ENCODE peak calls at places on chromosome 9, in eight cellular contexts. E is esophagus squamous epithelium; D is Panc1; Y is AG04449; W is A673; L is fibroblast of villous mesenchyme; N is CD8-positive, alpha-beta T cell; Z is foreskin fibroblast. F is an unnamed sample.

GRCh38 chr9:107866912-107867311 is 377.3 kb upstream of the KLF4 start:
- DNase-seq in E (no peak), D (no peak), Y (no peak), W (no peak), L (peak), N (no peak), Z (peak), F (peak)

GRCh38 chr9:21711504-21711903 is 90.9 kb upstream of the MTAP start:
- DNase-seq in E (no peak), D (no peak), Y (no peak), W (peak), L (no peak), N (no peak), Z (peak), F (no peak)

GRCh38 chr9:37471942-37472679 is 6.9 kb upstream of the ZBTB5 start:
- DNase-seq in E (no peak), D (peak), Y (peak), W (peak), L (peak), N (no peak), Z (peak), F (peak)

GRCh38 chr9:74753650-74754049 is 134.1 kb downstream of the TRPM6 start:
- DNase-seq in E (no peak), D (no peak), Y (no peak), W (no peak), L (no peak), N (no peak), Z (no peak), F (no peak)

GRCh38 chr9:116504893-116505480 is 182.1 kb upstream of the TRIM32 start:
- DNase-seq in E (no peak), D (no peak), Y (no peak), W (no peak), L (no peak), N (no peak), Z (no peak), F (no peak)

GRCh38 chr9:98330831-98331230 is 75.4 kb upstream of the TBC1D2 start:
- DNase-seq in E (no peak), D (no peak), Y (no peak), W (no peak), L (peak), N (no peak), Z (peak), F (peak)

GRCh38 chr9:120453792-120454191 is 126.2 kb downstream of the CDK5RAP2 start:
- DNase-seq in E (no peak), D (no peak), Y (no peak), W (no peak), L (no peak), N (no peak), Z (no peak), F (no peak)

GRCh38 chr9:78562021-78562420 is 265.1 kb downstream of the PSAT1 start:
- DNase-seq in E (no peak), D (no peak), Y (no peak), W (no peak), L (no peak), N (no peak), Z (no peak), F (no peak)

GRCh38 chr9:108093773-108094675 is 604.5 kb upstream of the KLF4 start:
- DNase-seq in E (no peak), D (peak), Y (no peak), W (no peak), L (no peak), N (no peak), Z (peak), F (peak)

GRCh38 chr9:13705913-13706312 is 426.4 kb upstream of the MPDZ start:
- DNase-seq in E (no peak), D (no peak), Y (no peak), W (no peak), L (peak), N (no peak), Z (peak), F (peak)

GRCh38 chr9:13705356-13705755 is 425.9 kb upstream of the MPDZ start:
- DNase-seq in E (no peak), D (no peak), Y (no peak), W (no peak), L (peak), N (no peak), Z (peak), F (no peak)

DNA sequence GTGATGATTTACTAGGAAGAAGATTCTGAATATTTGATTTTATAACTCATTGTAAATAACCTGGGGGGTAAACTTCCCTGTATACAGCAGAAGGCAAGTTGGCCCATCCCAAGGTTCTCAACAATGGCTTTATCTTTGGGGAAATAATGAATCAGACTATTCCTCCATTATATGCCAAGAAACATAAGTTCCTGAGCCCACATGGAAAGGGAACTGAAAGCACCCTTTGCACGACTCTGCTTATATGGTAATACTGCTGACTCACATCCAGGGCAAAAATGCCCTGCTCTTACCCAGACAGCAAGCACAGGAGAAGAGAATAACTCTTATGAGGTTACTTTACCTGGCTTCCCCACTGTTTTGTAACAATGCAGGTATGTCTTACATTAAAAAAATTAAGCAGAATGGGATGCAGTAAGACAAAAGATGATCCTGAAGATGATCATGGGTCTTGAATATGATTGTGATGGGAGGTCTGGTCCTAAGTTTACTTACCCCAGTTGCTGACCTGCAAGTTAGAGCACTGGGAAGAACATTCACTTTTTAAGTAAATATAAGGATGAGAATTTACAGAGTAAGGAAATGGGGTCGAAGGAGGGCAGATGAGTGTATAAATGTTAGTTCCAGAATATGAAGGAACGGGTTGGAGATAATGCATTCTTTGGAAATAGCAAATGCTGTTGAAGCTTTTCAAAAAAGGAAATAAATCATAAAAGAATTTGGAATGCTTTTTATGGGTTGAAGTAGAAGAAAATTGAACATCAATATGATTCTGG is 428.3 kb upstream of the MPDZ start:
- DNase-seq in E (no peak), D (no peak), Y (no peak), W (no peak), L (no peak), N (no peak), Z (peak), F (peak)
- H3K4me3 ChIP-seq in E (no peak), D (no peak), Y (no peak), W (no peak), L (no peak), N (no peak), Z (no peak), F (no peak)

GRCh38 chr9:33227013-33227398 is 13.0 kb upstream of the SPINK4 start:
- DNase-seq in E (no peak), D (no peak), Y (no peak), W (no peak), L (no peak), N (no peak), Z (no peak), F (no peak)

GRCh38 chr9:33227741-33228140 is 12.2 kb upstream of the SPINK4 start:
- DNase-seq in E (no peak), D (no peak), Y (no peak), W (no peak), L (no peak), N (no peak), Z (no peak), F (no peak)

GRCh38 chr9:33228606-33229005 is 11.4 kb upstream of the SPINK4 start:
- DNase-seq in E (no peak), D (no peak), Y (no peak), W (no peak), L (no peak), N (no peak), Z (no peak), F (no peak)

GRCh38 chr9:33223696-33224095 is 16.3 kb upstream of the SPINK4 start:
- DNase-seq in E (no peak), D (no peak), Y (no peak), W (no peak), L (no peak), N (no peak), Z (peak), F (no peak)

DNA sequence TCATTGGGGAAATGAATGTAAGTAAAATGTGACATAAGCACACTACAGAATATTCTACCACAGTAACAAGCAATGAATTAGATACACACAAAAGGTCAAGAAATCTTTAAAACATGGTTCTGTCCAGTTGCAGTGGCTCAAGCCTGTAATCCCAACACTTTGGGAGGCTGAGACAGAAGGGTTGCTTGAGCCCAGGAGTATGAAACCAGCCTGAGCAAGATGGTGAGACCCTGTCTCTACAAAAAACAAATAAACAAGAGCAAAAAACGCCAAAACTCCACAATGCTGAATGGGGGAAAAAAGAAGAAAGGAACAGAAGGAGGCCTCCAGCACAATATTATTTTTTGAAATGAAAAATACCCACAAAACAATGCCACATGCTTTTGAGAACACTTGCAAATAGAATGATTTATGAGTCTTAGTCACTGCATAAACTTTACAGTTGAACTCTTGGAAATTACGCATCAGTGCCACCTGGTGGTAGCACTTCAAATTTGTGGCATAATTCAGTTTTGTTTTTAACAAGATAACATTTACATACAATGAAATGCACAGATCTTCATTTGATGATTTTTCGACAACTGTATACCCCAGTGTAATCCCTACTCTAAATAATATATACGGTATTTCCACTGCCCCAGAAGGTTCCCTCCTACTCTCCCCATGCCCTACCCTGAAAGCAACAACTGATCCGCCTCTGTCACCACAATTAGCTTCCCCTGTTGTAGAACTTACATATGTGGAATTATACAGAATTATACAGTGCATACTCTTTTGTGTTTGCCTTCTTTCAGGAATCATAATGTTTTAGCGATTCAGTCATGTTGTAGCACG is 14.4 kb upstream of the SPINK4 start:
- DNase-seq in E (no peak), D (peak), Y (peak), W (peak), L (peak), N (peak), Z (peak), F (peak)
- TF ChIP-seq CTCF in E (peak), D (peak), Y (peak), W (peak), L (peak), N (peak), Z (peak), F (peak)

GRCh38 chr9:90642570-90643539 is at the start of gene DIRAS2:
- DNase-seq in E (no peak), D (no peak), Y (no peak), W (peak), L (peak), N (no peak), Z (peak), F (peak)

GRCh38 chr9:90645721-90646120 is 3.1 kb upstream of the DIRAS2 start:
- DNase-seq in E (no peak), D (no peak), Y (no peak), W (no peak), L (no peak), N (no peak), Z (no peak), F (no peak)

GRCh38 chr9:90641868-90642558 is 611 bp downstream of the DIRAS2 start:
- DNase-seq in E (no peak), D (no peak), Y (no peak), W (no peak), L (peak), N (no peak), Z (peak), F (peak)

GRCh38 chr9:90637626-90638025 is 5.0 kb downstream of the DIRAS2 start:
- DNase-seq in E (no peak), D (no peak), Y (no peak), W (no peak), L (no peak), N (no peak), Z (no peak), F (no peak)

DNA sequence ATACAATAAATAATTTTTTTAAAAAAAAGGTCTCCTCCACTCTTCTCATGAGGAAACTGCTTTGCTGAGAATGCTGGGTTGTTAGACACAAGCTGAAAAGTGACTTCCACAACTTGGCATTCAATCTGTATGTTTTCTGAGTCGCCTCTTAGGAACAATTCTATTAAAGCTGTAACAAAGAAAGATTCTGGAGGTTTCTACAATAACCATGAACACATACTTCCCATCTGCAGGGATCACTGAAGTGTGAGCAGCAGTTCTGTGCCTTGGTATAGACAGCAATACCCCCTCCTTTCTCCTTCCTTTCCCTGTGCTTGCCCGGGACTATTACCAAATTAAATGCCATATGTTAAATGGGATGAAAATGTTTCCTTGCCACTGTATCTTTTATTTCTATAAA is 1.5 kb downstream of the DIRAS2 start:
- DNase-seq in E (no peak), D (no peak), Y (no peak), W (no peak), L (no peak), N (no peak), Z (no peak), F (no peak)
- H3K4me3 ChIP-seq in E (no peak), D (no peak), Y (no peak), W (no peak), L (no peak), N (no peak), Z (no peak), F (no peak)

DNA sequence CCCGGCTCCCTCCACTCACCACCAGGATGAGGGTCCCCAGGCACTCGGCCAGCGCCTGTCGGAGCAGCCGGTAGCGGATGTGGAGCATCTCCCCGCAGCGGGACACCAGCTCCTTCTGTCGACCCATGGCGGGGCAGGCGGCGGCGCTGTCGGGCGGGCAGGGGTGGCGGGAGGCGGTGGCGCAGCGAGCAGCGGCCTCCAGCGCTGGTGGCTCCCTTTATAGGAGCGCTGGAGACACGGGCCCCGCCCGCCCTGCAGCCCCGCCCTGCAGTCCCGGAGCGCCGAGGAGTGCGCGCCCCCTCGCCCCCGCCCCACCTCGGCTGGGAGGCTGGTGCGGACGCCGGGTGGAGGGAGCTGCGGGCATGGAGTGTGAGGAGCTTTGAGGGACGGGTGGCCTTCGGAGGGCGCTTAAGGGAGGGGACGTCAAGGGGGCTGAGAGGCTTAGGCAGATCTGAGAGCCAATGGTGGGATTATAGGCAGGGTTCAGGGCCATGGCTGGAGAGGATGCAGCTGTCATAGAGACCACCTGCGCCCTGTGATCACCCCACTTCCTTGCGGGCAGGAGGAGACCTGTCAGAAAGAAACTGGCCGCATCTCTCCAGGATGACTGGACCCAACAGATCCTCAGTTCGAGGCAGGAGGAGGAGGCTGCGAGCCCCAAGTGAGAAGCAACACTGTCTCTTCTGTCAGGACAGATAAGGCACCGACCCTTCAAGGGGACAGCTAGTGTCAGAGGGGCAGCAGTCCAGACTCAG is at the start of gene AQP3:
- DNase-seq in E (no peak), D (no peak), Y (no peak), W (peak), L (peak), N (peak), Z (peak), F (peak)
- TF ChIP-seq CTCF in E (peak), D (no peak), Y (peak), W (peak), L (peak), N (no peak), Z (peak), F (peak)

DNA sequence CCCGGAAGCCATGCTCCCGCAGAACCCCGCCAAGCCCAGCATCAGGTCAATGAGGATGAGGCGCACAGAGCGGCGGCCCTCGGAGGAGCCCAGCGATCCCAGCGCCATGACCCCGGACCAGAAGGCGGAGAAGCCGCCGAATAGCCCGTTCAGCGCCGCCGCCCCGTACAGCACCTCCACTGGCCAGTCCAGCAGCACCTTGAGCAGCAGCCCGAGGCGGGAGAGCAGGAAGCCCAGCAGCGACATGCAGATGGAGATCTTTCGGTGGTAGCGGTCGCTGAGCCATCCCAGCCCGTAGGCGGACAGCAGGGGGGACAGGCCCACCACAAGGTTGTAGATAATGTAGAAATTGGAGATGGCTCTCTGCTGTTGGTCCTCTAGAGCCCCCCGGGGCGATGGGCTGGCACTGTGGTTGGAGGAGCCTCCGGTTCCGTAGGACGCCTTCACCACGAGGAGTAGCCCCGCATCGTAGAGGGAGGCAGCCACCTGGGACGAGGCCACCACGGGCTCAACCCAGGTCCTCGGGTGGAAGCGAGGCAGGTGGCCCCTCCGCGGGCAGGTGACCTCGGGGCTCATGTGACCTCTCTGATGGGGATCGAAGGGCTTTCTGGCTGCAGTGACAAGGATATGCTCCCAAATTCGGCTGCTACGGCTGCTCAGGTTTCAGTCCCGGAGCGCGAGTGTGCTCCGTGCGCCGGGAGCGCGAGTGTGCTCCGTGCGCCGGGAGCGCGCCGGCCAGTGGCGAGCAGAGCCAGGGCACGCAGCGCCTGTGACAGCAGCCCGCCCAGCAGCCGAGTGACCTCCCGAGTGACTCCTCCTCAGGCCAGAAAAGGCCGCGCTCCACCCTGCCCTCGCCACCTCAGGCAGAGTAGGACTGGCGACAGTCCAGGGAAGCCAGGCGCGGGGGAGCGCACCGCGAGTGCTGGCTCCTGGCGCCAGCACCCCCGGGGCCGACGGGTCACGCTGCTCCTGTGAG is at the start of gene SLC46A2:
- DNase-seq in E (no peak), D (no peak), Y (no peak), W (peak), L (no peak), N (no peak), Z (peak), F (no peak)
- H3K4me3 ChIP-seq in E (peak), D (no peak), Y (peak), W (no peak), L (peak), N (no peak), Z (peak), F (peak)

GRCh38 chr9:36332006-36332405 is 68.1 kb downstream of the RNF38 start:
- DNase-seq in E (no peak), D (no peak), Y (no peak), W (no peak), L (no peak), N (no peak), Z (peak), F (no peak)

GRCh38 chr9:36341936-36342577 is 58.0 kb downstream of the RNF38 start:
- DNase-seq in E (no peak), D (no peak), Y (no peak), W (no peak), L (no peak), N (no peak), Z (no peak), F (no peak)

GRCh38 chr9:36337865-36338264 is 62.2 kb downstream of the RNF38 start:
- DNase-seq in E (no peak), D (no peak), Y (no peak), W (no peak), L (no peak), N (no peak), Z (no peak), F (no peak)

GRCh38 chr9:36337002-36337401 is 63.1 kb downstream of the RNF38 start:
- DNase-seq in E (no peak), D (no peak), Y (no peak), W (no peak), L (no peak), N (no peak), Z (no peak), F (no peak)

GRCh38 chr9:36336511-36336910 is 63.6 kb downstream of the RNF38 start:
- DNase-seq in E (no peak), D (no peak), Y (no peak), W (no peak), L (peak), N (no peak), Z (peak), F (no peak)
- TF ChIP-seq CTCF in E (no peak), D (no peak), Y (no peak), W (no peak), L (no peak), N (no peak), Z (no peak), F (no peak)

F was measured in astrocyte of the spinal cord.